ENCODE peak calls at places on chromosomes 4 and X, in four cellular contexts. K is GM20000, R is H9, T is globus pallidus. C is an unnamed sample.

GRCh38 chrX:130975947-130976346 is 72.9 kb upstream of the ENOX2 start:
- DNase-seq in K (peak; percentile 11), R (no peak), T (peak; percentile 26), C (peak; percentile 56)

GRCh38 chrX:76148753-76149152 is 24.1 kb upstream of the PBDC1 start:
- DNase-seq in K (no peak), R (peak; percentile 26), T (peak; percentile 15), C (peak; percentile 48)

GRCh38 chr4:37725718-37726117 is 39.5 kb upstream of the RELL1 start:
- DNase-seq in K (no peak), R (no peak), T (no peak), C (no peak)

GRCh38 chr4:3750334-3750733 is 15.9 kb upstream of the ADRA2C start:
- DNase-seq in K (no peak), R (no peak), T (no peak), C (no peak)

GRCh38 chr4:48491514-48492176 is 1.6 kb downstream of the ZAR1 start:
- DNase-seq in K (no peak), R (peak; percentile 31), T (no peak), C (no peak)

GRCh38 chr4:6901669-6902317 is 7.8 kb upstream of the TBC1D14 start:
- DNase-seq in K (no peak), R (no peak), T (no peak), C (no peak)

GRCh38 chrX:145002776-145003175 is 244.5 kb upstream of the SPANXN1 start:
- DNase-seq in K (no peak), R (no peak), T (no peak), C (no peak)

GRCh38 chrX:22958250-22958649 is 41.5 kb upstream of the DDX53 start:
- DNase-seq in K (no peak), R (no peak), T (no peak), C (no peak)

GRCh38 chrX:153909024-153909979 is 4.8 kb downstream of the AVPR2 start:
- DNase-seq in K (peak; percentile 66), R (peak; percentile 62), T (no peak), C (no peak)

GRCh38 chr4:26020083-26020668 is 106.2 kb downstream of the SMIM20 start:
- DNase-seq in K (no peak), R (no peak), T (no peak), C (peak; percentile 4)

GRCh38 chr4:99462875-99463464 is 27.8 kb upstream of the ADH7 start:
- DNase-seq in K (peak; percentile 68), R (peak; percentile 68), T (peak; percentile 72), C (peak; percentile 49)

GRCh38 chr4:105714071-105714521 is 5.5 kb downstream of the GSTCD start:
- DNase-seq in K (peak; percentile 28), R (no peak), T (no peak), C (no peak)

GRCh38 chrX:23803931-23804381 is 21.0 kb downstream of the SAT1 start:
- DNase-seq in K (no peak), R (no peak), T (no peak), C (no peak)

GRCh38 chrX:96004386-96004785 is 680.3 kb upstream of the DIAPH2 start:
- DNase-seq in K (no peak), R (no peak), T (no peak), C (no peak)

GRCh38 chr4:82050806-82051205 is 323.0 kb downstream of the HNRNPD start:
- DNase-seq in K (no peak), R (no peak), T (no peak), C (no peak)

GRCh38 chrX:25524150-25524549 is 508.4 kb upstream of the ARX start:
- DNase-seq in K (no peak), R (no peak), T (no peak), C (no peak)

GRCh38 chrX:69793260-69793935 is 177.5 kb downstream of the EDA start:
- DNase-seq in K (no peak), R (no peak), T (no peak), C (no peak)

GRCh38 chr4:21948347-21949072 is at the start of gene KCNIP4:
- DNase-seq in K (peak; percentile 63), R (peak; percentile 64), T (no peak), C (peak; percentile 37)

GRCh38 chrX:10619311-10620015 is 922 bp downstream of the MID1 start:
- DNase-seq in K (peak; percentile 10), R (no peak), T (no peak), C (no peak)

GRCh38 chr4:56657818-56658217 is 23.3 kb downstream of the HOPX start:
- DNase-seq in K (no peak), R (no peak), T (no peak), C (no peak)

C was measured in foreskin melanocyte.